ENCODE peak calls at places on chromosomes 3 and 15, in five cellular contexts. One of them, this sample, is unnamed.

GRCh38 chr3:191217331-191217730 is 18.3 kb downstream of the OSTN start:
- DNase-seq in H1: no peak
- DNase-seq in Panc1: no peak
- DNase-seq in stomach: no peak
- DNase-seq in sigmoid colon: no peak
- DNase-seq in this sample: no peak

GRCh38 chr15:80457896-80458295 is 53.7 kb downstream of the ARNT2 start:
- DNase-seq in sigmoid colon: no peak
- DNase-seq in H1: no peak
- DNase-seq in stomach: no peak
- DNase-seq in Panc1: no peak
- DNase-seq in this sample: no peak

GRCh38 chr3:52054689-52055511 is 1.5 kb downstream of the DUSP7 start:
- DNase-seq in Panc1: no peak
- DNase-seq in sigmoid colon: no peak
- DNase-seq in H1: no peak
- DNase-seq in stomach: no peak
- DNase-seq in this sample: no peak

GRCh38 chr15:100694381-100695012 is 92.1 kb downstream of the ASB7 start:
- DNase-seq in sigmoid colon: peak; percentile 61
- DNase-seq in Panc1: no peak
- DNase-seq in stomach: no peak
- DNase-seq in H1: no peak
- DNase-seq in this sample: no peak

GRCh38 chr15:85689729-85690128 is 105.0 kb downstream of the KLHL25 start:
- DNase-seq in sigmoid colon: no peak
- DNase-seq in Panc1: no peak
- DNase-seq in stomach: peak; percentile 54
- DNase-seq in H1: peak; percentile 59
- DNase-seq in this sample: no peak

GRCh38 chr3:45367451-45367850 is 20.9 kb upstream of the LARS2 start:
- DNase-seq in sigmoid colon: no peak
- DNase-seq in H1: no peak
- DNase-seq in stomach: no peak
- DNase-seq in Panc1: no peak
- DNase-seq in this sample: no peak

GRCh38 chr3:34009480-34009844 is 211.0 kb downstream of the PDCD6IP start:
- DNase-seq in H1: no peak
- DNase-seq in stomach: no peak
- DNase-seq in Panc1: no peak
- DNase-seq in sigmoid colon: no peak
- DNase-seq in this sample: no peak

GRCh38 chr15:83422541-83422940 is 24.6 kb upstream of the SH3GL3 start:
- DNase-seq in stomach: no peak
- DNase-seq in Panc1: no peak
- DNase-seq in H1: no peak
- DNase-seq in sigmoid colon: no peak
- DNase-seq in this sample: no peak

GRCh38 chr3:9204253-9205005 is 45.0 kb downstream of the SRGAP3 start:
- DNase-seq in sigmoid colon: no peak
- DNase-seq in H1: no peak
- DNase-seq in stomach: no peak
- DNase-seq in Panc1: no peak
- DNase-seq in this sample: no peak

GRCh38 chr3:23710555-23710954 is 95.2 kb upstream of the UBE2E1 start:
- DNase-seq in H1: no peak
- DNase-seq in Panc1: no peak
- DNase-seq in sigmoid colon: peak; percentile 89
- DNase-seq in stomach: no peak
- DNase-seq in this sample: no peak

GRCh38 chr3:4751057-4752051 is 227.9 kb upstream of the BHLHE40 start:
- DNase-seq in Panc1: no peak
- DNase-seq in stomach: no peak
- DNase-seq in H1: no peak
- DNase-seq in sigmoid colon: no peak
- DNase-seq in this sample: no peak

GRCh38 chr3:70090322-70090913 is 90.9 kb downstream of the SAMMSON start:
- DNase-seq in H1: no peak
- DNase-seq in Panc1: no peak
- DNase-seq in stomach: no peak
- DNase-seq in sigmoid colon: no peak
- DNase-seq in this sample: no peak

GRCh38 chr15:39835550-39835949 is 52.9 kb upstream of the FSIP1 start:
- DNase-seq in stomach: no peak
- DNase-seq in Panc1: no peak
- DNase-seq in H1: no peak
- DNase-seq in sigmoid colon: no peak
- DNase-seq in this sample: no peak

GRCh38 chr3:195151866-195152526 is 119.0 kb downstream of the XXYLT1 start:
- DNase-seq in sigmoid colon: no peak
- DNase-seq in stomach: no peak
- DNase-seq in H1: no peak
- DNase-seq in Panc1: peak; percentile 73
- DNase-seq in this sample: no peak

GRCh38 chr3:138426211-138426610 is 8.2 kb upstream of the ESYT3 start:
- DNase-seq in stomach: no peak
- DNase-seq in Panc1: no peak
- DNase-seq in H1: no peak
- DNase-seq in sigmoid colon: no peak
- DNase-seq in this sample: no peak

GRCh38 chr3:191253089-191253799 is 54.2 kb downstream of the OSTN start:
- DNase-seq in Panc1: no peak
- DNase-seq in sigmoid colon: no peak
- DNase-seq in stomach: no peak
- DNase-seq in H1: no peak
- DNase-seq in this sample: no peak

GRCh38 chr15:91566116-91566515 is 287.4 kb upstream of the SLCO3A1 start:
- DNase-seq in H1: no peak
- DNase-seq in stomach: no peak
- DNase-seq in sigmoid colon: no peak
- DNase-seq in Panc1: no peak
- DNase-seq in this sample: no peak

GRCh38 chr3:10194328-10195071 is 29.8 kb downstream of the IRAK2 start:
- DNase-seq in sigmoid colon: no peak
- DNase-seq in stomach: no peak
- DNase-seq in Panc1: no peak
- DNase-seq in H1: no peak
- DNase-seq in this sample: no peak

GRCh38 chr15:51024735-51025453 is 69.8 kb downstream of the TNFAIP8L3 start:
- DNase-seq in H1: no peak
- DNase-seq in stomach: no peak
- DNase-seq in sigmoid colon: no peak
- DNase-seq in Panc1: no peak
- DNase-seq in this sample: no peak

GRCh38 chr15:55526559-55527036 is 18.6 kb upstream of the DNAAF4 start:
- DNase-seq in H1: no peak
- DNase-seq in sigmoid colon: no peak
- DNase-seq in Panc1: no peak
- DNase-seq in stomach: no peak
- DNase-seq in this sample: no peak

GRCh38 chr15:56272474-56272873 is 28.8 kb upstream of the RFX7 start:
- DNase-seq in stomach: no peak
- DNase-seq in H1: no peak
- DNase-seq in Panc1: no peak
- DNase-seq in sigmoid colon: no peak
- DNase-seq in this sample: no peak

GRCh38 chr3:197960694-197961581 is 921 bp downstream of the LMLN start:
- DNase-seq in H1: no peak
- DNase-seq in stomach: no peak
- DNase-seq in sigmoid colon: no peak
- DNase-seq in Panc1: no peak
- DNase-seq in this sample: no peak

GRCh38 chr15:60551147-60551780 is 72.3 kb upstream of the ICE2 start:
- DNase-seq in H1: no peak
- DNase-seq in Panc1: no peak
- DNase-seq in sigmoid colon: no peak
- DNase-seq in stomach: no peak
- DNase-seq in this sample: no peak

GRCh38 chr15:66224946-66225345 is 28.6 kb downstream of the MEGF11 start:
- DNase-seq in sigmoid colon: no peak
- DNase-seq in stomach: peak; percentile 28
- DNase-seq in H1: no peak
- DNase-seq in Panc1: no peak
- DNase-seq in this sample: no peak

GRCh38 chr15:85397151-85397550 is 16.7 kb downstream of the AKAP13 start:
- DNase-seq in H1: no peak
- DNase-seq in Panc1: no peak
- DNase-seq in stomach: no peak
- DNase-seq in sigmoid colon: no peak
- DNase-seq in this sample: no peak

GRCh38 chr3:65170357-65171090 is 482.7 kb upstream of the ADAMTS9 start:
- DNase-seq in Panc1: no peak
- DNase-seq in stomach: peak; percentile 52
- DNase-seq in sigmoid colon: peak; percentile 98
- DNase-seq in H1: no peak
- DNase-seq in this sample: peak; percentile 80

GRCh38 chr3:65168547-65168946 is 480.7 kb upstream of the ADAMTS9 start:
- DNase-seq in stomach: no peak
- DNase-seq in Panc1: no peak
- DNase-seq in sigmoid colon: no peak
- DNase-seq in H1: no peak
- DNase-seq in this sample: no peak

GRCh38 chr3:65166531-65166930 is 478.7 kb upstream of the ADAMTS9 start:
- DNase-seq in Panc1: no peak
- DNase-seq in sigmoid colon: no peak
- DNase-seq in stomach: no peak
- DNase-seq in H1: no peak
- DNase-seq in this sample: no peak
- H3K4me3 ChIP-seq in Panc1: no peak overlapping the region
- H3K4me3 ChIP-seq in sigmoid colon: no peak overlapping the region
- H3K4me3 ChIP-seq in stomach: no peak overlapping the region
- H3K4me3 ChIP-seq in H1: no peak overlapping the region
- H3K4me3 ChIP-seq in this sample: no peak overlapping the region

GRCh38 chr3:129022995-129023332 is 21.9 kb downstream of the EFCC1 start:
- DNase-seq in H1: no peak
- DNase-seq in sigmoid colon: no peak
- DNase-seq in stomach: no peak
- DNase-seq in Panc1: no peak
- DNase-seq in this sample: no peak

GRCh38 chr3:129021140-129021551 is 20.0 kb downstream of the EFCC1 start:
- DNase-seq in Panc1: no peak
- DNase-seq in H1: no peak
- DNase-seq in sigmoid colon: no peak
- DNase-seq in stomach: no peak
- DNase-seq in this sample: no peak

GRCh38 chr3:129020691-129021090 is 19.6 kb downstream of the EFCC1 start:
- DNase-seq in Panc1: no peak
- DNase-seq in sigmoid colon: no peak
- DNase-seq in H1: no peak
- DNase-seq in stomach: no peak
- DNase-seq in this sample: no peak

GRCh38 chr3:129023909-129024308 is 22.8 kb downstream of the EFCC1 start:
- DNase-seq in stomach: no peak
- DNase-seq in H1: no peak
- DNase-seq in sigmoid colon: no peak
- DNase-seq in Panc1: no peak
- DNase-seq in this sample: no peak

GRCh38 chr3:129022114-129022994 is 21.2 kb downstream of the EFCC1 start:
- DNase-seq in Panc1: no peak
- DNase-seq in stomach: peak; percentile 57
- DNase-seq in sigmoid colon: peak; percentile 96
- DNase-seq in H1: no peak
- DNase-seq in this sample: no peak
- H3K4me1 ChIP-seq in Panc1: peaks cover 14% of the 10 kb centered on the region
- H3K4me1 ChIP-seq in stomach: peaks cover 34% of the 10 kb centered on the region
- H3K4me1 ChIP-seq in sigmoid colon: peaks cover 26% of the 10 kb centered on the region
- H3K4me1 ChIP-seq in H1: no peaks in the 10 kb centered on the region
- H3K4me1 ChIP-seq in this sample: no peaks in the 10 kb centered on the region

DNA sequence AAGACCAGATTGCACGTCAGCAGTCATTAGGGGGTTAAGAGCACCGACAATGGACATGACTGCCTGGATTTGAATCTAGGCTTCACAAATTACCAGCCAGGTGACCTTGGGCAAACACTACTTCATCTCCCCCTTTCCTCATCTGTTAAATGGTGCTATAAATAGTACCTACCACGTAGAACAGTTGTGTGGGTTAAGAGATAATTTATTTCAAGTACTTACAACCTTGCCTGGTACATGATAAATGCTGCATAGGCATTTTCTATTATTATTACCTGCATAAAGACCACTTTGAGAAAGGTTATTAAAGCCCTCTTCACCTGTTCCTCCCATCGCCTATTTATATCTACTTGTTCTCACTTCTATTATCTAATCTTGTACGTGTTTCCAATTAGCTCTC is 64.7 kb downstream of the BTD start:
- DNase-seq in sigmoid colon: no peak
- DNase-seq in Panc1: no peak
- DNase-seq in H1: no peak
- DNase-seq in stomach: no peak
- DNase-seq in this sample: no peak
- TF ChIP-seq POLR2AphosphoS5 in sigmoid colon: no peak
- TF ChIP-seq POLR2AphosphoS5 in Panc1: no peak
- TF ChIP-seq POLR2AphosphoS5 in H1: no peak
- TF ChIP-seq POLR2AphosphoS5 in stomach: no peak
- TF ChIP-seq POLR2AphosphoS5 in this sample: no peak

GRCh38 chr15:69996842-69997478 is 100.8 kb downstream of the TLE3 start:
- DNase-seq in Panc1: no peak
- DNase-seq in H1: no peak
- DNase-seq in stomach: peak; percentile 70
- DNase-seq in sigmoid colon: no peak
- DNase-seq in this sample: peak; percentile 57

GRCh38 chr15:69991493-69991892 is 106.2 kb downstream of the TLE3 start:
- DNase-seq in Panc1: no peak
- DNase-seq in stomach: no peak
- DNase-seq in sigmoid colon: no peak
- DNase-seq in H1: no peak
- DNase-seq in this sample: no peak

GRCh38 chr15:69992326-69992725 is 105.4 kb downstream of the TLE3 start:
- DNase-seq in Panc1: no peak
- DNase-seq in H1: no peak
- DNase-seq in stomach: no peak
- DNase-seq in sigmoid colon: no peak
- DNase-seq in this sample: no peak

GRCh38 chr15:69996321-69996720 is 101.4 kb downstream of the TLE3 start:
- DNase-seq in Panc1: no peak
- DNase-seq in stomach: no peak
- DNase-seq in sigmoid colon: no peak
- DNase-seq in H1: no peak
- DNase-seq in this sample: no peak

DNA sequence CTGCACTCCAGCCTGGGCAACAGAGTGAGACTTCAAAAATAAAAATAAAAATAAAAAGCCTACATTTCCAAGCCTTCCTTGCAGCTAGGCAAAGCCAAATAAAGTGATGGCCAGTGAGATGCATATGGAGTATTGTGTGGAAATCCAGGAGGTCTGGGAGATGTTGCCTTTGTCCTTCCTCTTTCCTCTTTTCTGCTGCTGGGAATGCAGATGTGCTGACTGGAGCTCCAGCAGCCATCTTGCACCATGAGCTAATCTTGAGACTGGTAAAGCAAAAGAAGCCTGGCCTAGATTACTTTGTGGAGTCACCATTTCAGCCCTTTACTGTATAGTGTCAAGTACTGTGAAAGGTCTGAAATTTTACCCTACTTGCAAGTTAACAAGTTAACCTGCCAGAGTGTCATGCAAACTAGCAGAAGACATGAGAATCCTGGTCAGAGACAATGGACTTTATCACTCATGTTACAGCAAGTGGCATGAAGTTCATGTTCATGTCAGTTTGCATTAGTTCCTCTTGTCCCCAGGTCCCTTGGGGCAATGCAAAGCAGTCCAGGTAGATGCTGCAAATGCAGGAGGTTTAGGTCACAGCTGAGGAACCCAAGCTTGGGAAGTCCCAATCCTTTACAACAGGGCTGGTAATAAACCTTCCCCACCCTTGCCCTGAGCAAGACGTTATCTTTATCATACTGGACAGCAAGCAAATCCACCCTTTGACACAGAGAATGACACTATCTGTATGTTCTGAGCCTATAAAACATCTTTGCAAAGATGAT is 103.1 kb downstream of the TLE3 start:
- DNase-seq in sigmoid colon: no peak
- DNase-seq in H1: no peak
- DNase-seq in Panc1: no peak
- DNase-seq in stomach: no peak
- DNase-seq in this sample: no peak
- H3K4me3 ChIP-seq in sigmoid colon: no peak overlapping the region
- H3K4me3 ChIP-seq in H1: no peak overlapping the region
- H3K4me3 ChIP-seq in Panc1: no peak overlapping the region
- H3K4me3 ChIP-seq in stomach: no peak overlapping the region
- H3K4me3 ChIP-seq in this sample: no peak overlapping the region